ENCODE peak calls at places on chromosome 11, in four cellular contexts. F is stimulated activated CD4-positive, alpha-beta T cell treated with anti-CD3 and anti-CD28 coated beads, Interleukin-4, amount 100 ng/mL, for 48 hours; E is A549; W is HL-60. Z is an unnamed sample.
A peak's percentile ranks its signal among the peaks of the same experiment; 100 is the strongest.

GRCh38 chr11:30560345-30561106 is 25.6 kb downstream of the MPPED2 start:
- DNase-seq in F (no peak), E (no peak), W (no peak), Z (no peak)

GRCh38 chr11:35107866-35108265 is 31.1 kb upstream of the CD44 start:
- DNase-seq in F (no peak), E (no peak), W (no peak), Z (no peak)

GRCh38 chr11:35909866-35910265 is 34.0 kb upstream of the LDLRAD3 start:
- DNase-seq in F (no peak), E (no peak), W (no peak), Z (no peak)

GRCh38 chr11:59878482-59878881 is at the start of gene OOSP3:
- DNase-seq in F (no peak), E (no peak), W (no peak), Z (no peak)

GRCh38 chr11:66126808-66127555 is 56.9 kb downstream of the PACS1 start:
- DNase-seq in F (peak; percentile 52), E (no peak), W (no peak), Z (peak; percentile 38)

GRCh38 chr11:73578786-73579185 is 19.1 kb downstream of the FAM168A start:
- DNase-seq in F (no peak), E (no peak), W (no peak), Z (no peak)

GRCh38 chr11:2891291-2891690 is 5.7 kb upstream of the CDKN1C start:
- DNase-seq in F (no peak), E (no peak), W (no peak), Z (no peak)

GRCh38 chr11:130611791-130612251 is 163.4 kb downstream of the ADAMTS15 start:
- DNase-seq in F (no peak), E (peak; percentile 61), W (no peak), Z (no peak)

GRCh38 chr11:120608061-120608460 is 96.5 kb downstream of the GRIK4 start:
- DNase-seq in F (no peak), E (no peak), W (no peak), Z (no peak)

GRCh38 chr11:64296236-64296635 is 3.9 kb upstream of the CATSPERZ start:
- DNase-seq in F (no peak), E (no peak), W (no peak), Z (no peak)

GRCh38 chr11:29527391-29527936 is 489.4 kb downstream of the KCNA4 start:
- DNase-seq in F (no peak), E (peak; percentile 4), W (peak; percentile 98), Z (no peak)

GRCh38 chr11:10693509-10694071 is at the start of gene IRAG1:
- DNase-seq in F (no peak), E (no peak), W (no peak), Z (no peak)

Z was measured in CD8-positive, alpha-beta memory T cell.